ENCODE peak calls at places on chromosomes 12 and 14, in six cellular contexts. W is posterior cingulate gyrus; J is activated CD4-positive, alpha-beta T cell treated with anti-CD3 and anti-CD28 coated beads for 48 hours; O is stimulated activated CD8-positive, alpha-beta memory T cell treated with anti-CD3 and anti-CD28 coated beads, Interleukin-12 subunit alpha, Interleukin-12 subunit beta, amount 100 ng/mL, for 4 hours; B is NCI-H1092; C is fibroblast of mammary gland. H is an unnamed sample.

GRCh38 chr12:47396902-47397663 is 308.7 kb downstream of the RPAP3 start:
- DNase-seq in W (no peak), J (peak), O (no peak), B (no peak), C (no peak), H (no peak)

GRCh38 chr14:74941676-74942097 is 13.7 kb downstream of the PGF start:
- DNase-seq in W (peak), J (peak), O (peak), B (no peak), C (peak), H (no peak)

GRCh38 chr14:78335531-78335930 is 165.4 kb downstream of the NRXN3 start:
- DNase-seq in W (no peak), J (no peak), O (no peak), B (no peak), C (no peak), H (no peak)

GRCh38 chr12:92226036-92226661 is 80.5 kb upstream of the BTG1 start:
- DNase-seq in W (no peak), J (no peak), O (no peak), B (no peak), C (peak), H (no peak)

GRCh38 chr14:91417134-91417982 is at the start of gene CCDC88C:
- DNase-seq in W (peak), J (peak), O (peak), B (peak), C (no peak), H (peak)

GRCh38 chr14:100893760-100894159 is 9.8 kb downstream of the RTL1 start:
- DNase-seq in W (no peak), J (no peak), O (no peak), B (no peak), C (no peak), H (no peak)

GRCh38 chr12:56271031-56271430 is 4.3 kb downstream of the COQ10A start:
- DNase-seq in W (no peak), J (no peak), O (no peak), B (no peak), C (peak), H (no peak)

GRCh38 chr12:109687250-109687649 is 26.4 kb upstream of the FAM222A start:
- DNase-seq in W (no peak), J (no peak), O (no peak), B (no peak), C (no peak), H (no peak)

GRCh38 chr12:111597731-111598636 is 1.1 kb downstream of the ATXN2 start:
- DNase-seq in W (peak), J (peak), O (no peak), B (peak), C (no peak), H (no peak)

GRCh38 chr12:9742665-9743064 is 9.8 kb upstream of the CLECL1 start:
- DNase-seq in W (no peak), J (no peak), O (no peak), B (no peak), C (no peak), H (no peak)

GRCh38 chr14:76584271-76584702 is 177.0 kb upstream of the VASH1 start:
- DNase-seq in W (no peak), J (no peak), O (no peak), B (peak), C (no peak), H (no peak)

GRCh38 chr14:33851931-33852330 is 98.9 kb downstream of the EGLN3 start:
- DNase-seq in W (no peak), J (no peak), O (no peak), B (no peak), C (no peak), H (peak)

GRCh38 chr14:35875296-35875695 is 49.2 kb downstream of the BRMS1L start:
- DNase-seq in W (no peak), J (no peak), O (no peak), B (no peak), C (peak), H (no peak)

GRCh38 chr12:124369055-124369900 is 74.4 kb downstream of the RFLNA start:
- DNase-seq in W (peak), J (no peak), O (no peak), B (no peak), C (peak), H (no peak)

GRCh38 chr12:89267404-89267803 is 84.9 kb downstream of the DUSP6 start:
- DNase-seq in W (no peak), J (no peak), O (no peak), B (no peak), C (no peak), H (no peak)

GRCh38 chr12:108620236-108620879 is 13.3 kb downstream of the SELPLG start:
- DNase-seq in W (no peak), J (no peak), O (no peak), B (no peak), C (peak), H (no peak)

GRCh38 chr14:106395460-106396050 is 869.2 kb downstream of the TMEM121 start:
- DNase-seq in W (no peak), J (peak), O (no peak), B (no peak), C (no peak), H (no peak)

GRCh38 chr12:52036587-52037171 is 14.6 kb upstream of the NR4A1 start:
- DNase-seq in W (peak), J (peak), O (peak), B (no peak), C (peak), H (peak)

GRCh38 chr12:110917467-110917866 is 2.9 kb downstream of the MYL2 start:
- DNase-seq in W (no peak), J (no peak), O (no peak), B (no peak), C (peak), H (no peak)

GRCh38 chr12:1929241-1929984 is 11.0 kb upstream of the CACNA2D4 start:
- DNase-seq in W (no peak), J (no peak), O (no peak), B (no peak), C (no peak), H (no peak)

GRCh38 chr14:27672047-27672446 is 1074.2 kb upstream of the NOVA1 start:
- DNase-seq in W (no peak), J (no peak), O (no peak), B (no peak), C (no peak), H (no peak)

GRCh38 chr12:76664731-76665130 is 99.2 kb upstream of the ZDHHC17 start:
- DNase-seq in W (no peak), J (no peak), O (no peak), B (no peak), C (no peak), H (no peak)

GRCh38 chr12:48132826-48133225 is 13.7 kb downstream of the PFKM start:
- DNase-seq in W (no peak), J (no peak), O (no peak), B (no peak), C (no peak), H (no peak)

GRCh38 chr12:40063424-40063823 is 42.5 kb downstream of the SLC2A13 start:
- DNase-seq in W (peak), J (no peak), O (no peak), B (no peak), C (peak), H (peak)

GRCh38 chr12:120438495-120439198 is 734 bp downstream of the COX6A1 start:
- DNase-seq in W (no peak), J (no peak), O (no peak), B (no peak), C (no peak), H (no peak)

GRCh38 chr12:42484996-42485395 is 104.5 kb downstream of the PRICKLE1 start:
- DNase-seq in W (no peak), J (no peak), O (no peak), B (no peak), C (no peak), H (peak)

GRCh38 chr12:4809013-4809448 is 88.8 kb downstream of the GALNT8 start:
- DNase-seq in W (peak), J (peak), O (no peak), B (peak), C (no peak), H (no peak)

GRCh38 chr12:87848248-87848868 is 180.8 kb downstream of the C12orf50 start:
- DNase-seq in W (no peak), J (no peak), O (no peak), B (no peak), C (peak), H (peak)

GRCh38 chr12:123471374-123472068 is 13.6 kb downstream of the SNRNP35 start:
- DNase-seq in W (peak), J (no peak), O (no peak), B (no peak), C (peak), H (no peak)

GRCh38 chr12:236445-236844 is 22.5 kb upstream of the SLC6A12 start:
- DNase-seq in W (no peak), J (no peak), O (no peak), B (no peak), C (no peak), H (no peak)

GRCh38 chr12:11877869-11878780 is 192.6 kb upstream of the BCL2L14 start:
- DNase-seq in W (peak), J (no peak), O (no peak), B (no peak), C (peak), H (peak)

GRCh38 chr14:102170061-102170460 is 30.4 kb downstream of the WDR20 start:
- DNase-seq in W (no peak), J (no peak), O (no peak), B (no peak), C (no peak), H (no peak)

H was measured in HAP-1.